ENCODE peak calls at places on chromosomes 1 and 21, in nine cellular contexts. B is neuronal stem cell; Z is fibroblast of lung; I is left colon; U is putamen; R is EH; H is NCI-H446 treated with DMSO at 0.1 percent for 48 hours; K is CD8-positive, alpha-beta memory T cell; P is foreskin fibroblast. Q is an unnamed sample.

GRCh38 chr1:186236921-186237320 is 138.1 kb downstream of the TPR start:
- DNase-seq in B (no peak), Z (peak), I (no peak), U (no peak), R (peak), H (no peak), K (no peak), P (peak), Q (no peak)

GRCh38 chr1:172041689-172042088 is 200.4 kb downstream of the DNM3 start:
- DNase-seq in B (no peak), Z (peak), I (no peak), U (no peak), R (peak), H (no peak), K (no peak), P (peak), Q (no peak)

GRCh38 chr1:152645146-152645545 is 18.0 kb upstream of the LCE2D start:
- DNase-seq in B (no peak), Z (no peak), I (no peak), U (no peak), R (no peak), H (no peak), K (no peak), P (no peak), Q (no peak)

GRCh38 chr1:28064064-28064463 is 24.3 kb downstream of the EYA3 start:
- DNase-seq in B (no peak), Z (peak), I (no peak), U (no peak), R (peak), H (no peak), K (no peak), P (no peak), Q (no peak)

GRCh38 chr1:106268070-106268469 is 788.4 kb upstream of the PRMT6 start:
- DNase-seq in B (peak), Z (peak), I (no peak), U (peak), R (no peak), H (peak), K (no peak), P (no peak), Q (peak)

GRCh38 chr1:8396083-8396911 is 78.4 kb downstream of the SLC45A1 start:
- DNase-seq in B (peak), Z (peak), I (no peak), U (no peak), R (peak), H (no peak), K (no peak), P (peak), Q (no peak)

GRCh38 chr1:54884135-54884586 is 2.8 kb downstream of the DHCR24 start:
- DNase-seq in B (no peak), Z (peak), I (no peak), U (no peak), R (peak), H (no peak), K (no peak), P (peak), Q (no peak)

GRCh38 chr1:54356680-54357147 is 49.5 kb downstream of the SSBP3 start:
- DNase-seq in B (no peak), Z (no peak), I (peak), U (no peak), R (no peak), H (no peak), K (peak), P (no peak), Q (no peak)

GRCh38 chr1:54120018-54120697 is 32.6 kb downstream of the CDCP2 start:
- DNase-seq in B (no peak), Z (no peak), I (no peak), U (no peak), R (no peak), H (no peak), K (no peak), P (no peak), Q (no peak)

GRCh38 chr1:238384381-238384780 is 493.7 kb upstream of the ZP4 start:
- DNase-seq in B (no peak), Z (no peak), I (no peak), U (no peak), R (no peak), H (no peak), K (no peak), P (no peak), Q (no peak)

GRCh38 chr21:42840411-42841155 is 38.8 kb downstream of the WDR4 start:
- DNase-seq in B (no peak), Z (no peak), I (no peak), U (no peak), R (no peak), H (no peak), K (no peak), P (no peak), Q (no peak)

GRCh38 chr1:206896261-206896660 is 982 bp upstream of the IL24 start:
- DNase-seq in B (no peak), Z (no peak), I (no peak), U (no peak), R (no peak), H (peak), K (no peak), P (no peak), Q (no peak)

GRCh38 chr1:17561561-17561985 is 22.1 kb downstream of the ARHGEF10L start:
- DNase-seq in B (no peak), Z (peak), I (no peak), U (no peak), R (peak), H (no peak), K (no peak), P (no peak), Q (no peak)

GRCh38 chr1:173048629-173049326 is 2.0 kb downstream of the TNFSF18 start:
- DNase-seq in B (no peak), Z (peak), I (no peak), U (no peak), R (peak), H (no peak), K (no peak), P (peak), Q (no peak)

GRCh38 chr1:207069858-207070506 is 16.9 kb downstream of the PFKFB2 start:
- DNase-seq in B (no peak), Z (no peak), I (no peak), U (no peak), R (no peak), H (no peak), K (no peak), P (no peak), Q (no peak)

GRCh38 chr1:36691374-36691773 is 208.7 kb upstream of the CSF3R start:
- DNase-seq in B (no peak), Z (no peak), I (no peak), U (no peak), R (no peak), H (no peak), K (no peak), P (no peak), Q (no peak)

GRCh38 chr1:42370876-42371549 is 9.6 kb upstream of the RIMKLA start:
- DNase-seq in B (no peak), Z (no peak), I (no peak), U (no peak), R (no peak), H (no peak), K (no peak), P (no peak), Q (no peak)

GRCh38 chr1:89273324-89273778 is 691 bp upstream of the GBP5 start:
- DNase-seq in B (no peak), Z (no peak), I (no peak), U (no peak), R (no peak), H (no peak), K (no peak), P (no peak), Q (no peak)

GRCh38 chr1:151838491-151839412 is 868 bp downstream of the C2CD4D start:
- DNase-seq in B (no peak), Z (no peak), I (no peak), U (no peak), R (no peak), H (no peak), K (no peak), P (no peak), Q (no peak)

GRCh38 chr1:220962031-220962751 is 82.9 kb downstream of the HLX start:
- DNase-seq in B (no peak), Z (peak), I (no peak), U (no peak), R (peak), H (no peak), K (no peak), P (peak), Q (no peak)

GRCh38 chr1:39717809-39718208 is 20.9 kb upstream of the PPIE start:
- DNase-seq in B (no peak), Z (no peak), I (no peak), U (no peak), R (no peak), H (no peak), K (no peak), P (no peak), Q (no peak)

GRCh38 chr1:180901221-180901990 is 11.3 kb upstream of the KIAA1614 start:
- DNase-seq in B (no peak), Z (no peak), I (no peak), U (no peak), R (no peak), H (no peak), K (no peak), P (no peak), Q (no peak)

GRCh38 chr1:107862064-107862463 is 102.9 kb downstream of the VAV3 start:
- DNase-seq in B (no peak), Z (no peak), I (no peak), U (no peak), R (no peak), H (no peak), K (no peak), P (no peak), Q (no peak)

GRCh38 chr1:93180723-93181613 is at the start of gene CCDC18:
- DNase-seq in B (no peak), Z (peak), I (no peak), U (no peak), R (peak), H (no peak), K (no peak), P (no peak), Q (no peak)

GRCh38 chr1:2499986-2500596 is 24.0 kb downstream of the PLCH2 start:
- DNase-seq in B (no peak), Z (no peak), I (no peak), U (no peak), R (no peak), H (no peak), K (no peak), P (no peak), Q (no peak)

GRCh38 chr1:10271090-10271489 is 60.7 kb downstream of the KIF1B start:
- DNase-seq in B (no peak), Z (no peak), I (no peak), U (no peak), R (no peak), H (no peak), K (no peak), P (no peak), Q (no peak)

Q was measured in dorsolateral prefrontal cortex.